ENCODE peak calls at places on chromosomes 2 and 18, in five cellular contexts. E is fibroblast of mammary gland, T is AG08396, J is A549, W is amniotic stem cell. F is an unnamed sample.
A peak's percentile ranks its signal among the peaks of the same experiment; 100 is the strongest.

GRCh38 chr2:110978871-110979833 is 141.6 kb upstream of the BCL2L11 start:
- DNase-seq in E (no peak), T (no peak), J (no peak), W (no peak), F (no peak)

GRCh38 chr2:46534589-46534988 is 55.2 kb downstream of the TMEM247 start:
- DNase-seq in E (no peak), T (no peak), J (no peak), W (no peak), F (no peak)

GRCh38 chr2:156339110-156339847 is 6.8 kb upstream of the NR4A2 start:
- DNase-seq in E (no peak), T (no peak), J (no peak), W (no peak), F (no peak)

GRCh38 chr2:153403937-153404336 is 74.6 kb downstream of the RPRM start:
- DNase-seq in E (no peak), T (no peak), J (no peak), W (no peak), F (peak; percentile 20)

GRCh38 chr2:190093793-190094192 is 31.3 kb upstream of the MSTN start:
- DNase-seq in E (peak; percentile 84), T (no peak), J (no peak), W (no peak), F (no peak)

GRCh38 chr18:66222174-66222573 is 381.7 kb downstream of the CDH19 start:
- DNase-seq in E (no peak), T (no peak), J (no peak), W (no peak), F (no peak)

GRCh38 chr2:66441651-66442365 is 6.9 kb downstream of the MEIS1 start:
- DNase-seq in E (peak; percentile 42), T (no peak), J (no peak), W (no peak), F (no peak)

GRCh38 chr2:127740665-127741287 is 39.5 kb downstream of the SFT2D3 start:
- DNase-seq in E (no peak), T (no peak), J (no peak), W (no peak), F (no peak)

GRCh38 chr2:126482582-126483464 is 173.1 kb upstream of the GYPC start:
- DNase-seq in E (no peak), T (no peak), J (no peak), W (no peak), F (peak; percentile 7)

GRCh38 chr18:53796042-53796729 is 428.3 kb downstream of the MBD2 start:
- DNase-seq in E (peak; percentile 97), T (peak; percentile 2), J (no peak), W (peak; percentile 38), F (no peak)

GRCh38 chr2:230956827-230957755 is 32.0 kb upstream of the GPR55 start:
- DNase-seq in E (peak; percentile 69), T (peak; percentile 79), J (peak; percentile 73), W (peak; percentile 28), F (peak; percentile 35)

GRCh38 chr2:15745907-15746306 is 154.2 kb downstream of the DDX1 start:
- DNase-seq in E (no peak), T (no peak), J (no peak), W (no peak), F (no peak)

GRCh38 chr2:216299130-216299529 is 73.2 kb downstream of the MARCHF4 start:
- DNase-seq in E (no peak), T (no peak), J (no peak), W (no peak), F (no peak)

GRCh38 chr2:207113403-207113802 is 52.3 kb downstream of the KLF7 start:
- DNase-seq in E (no peak), T (no peak), J (no peak), W (no peak), F (no peak)

GRCh38 chr2:120985997-120986651 is 250.5 kb downstream of the GLI2 start:
- DNase-seq in E (no peak), T (no peak), J (no peak), W (no peak), F (no peak)

GRCh38 chr2:127102464-127103242 is 4.3 kb downstream of the BIN1 start:
- DNase-seq in E (no peak), T (no peak), J (no peak), W (no peak), F (no peak)

GRCh38 chr2:145957929-145958328 is 1438.0 kb upstream of the ZEB2 start:
- DNase-seq in E (peak; percentile 81), T (no peak), J (no peak), W (no peak), F (no peak)

GRCh38 chr18:21991081-21991534 is 178.3 kb upstream of the GATA6 start:
- DNase-seq in E (no peak), T (no peak), J (no peak), W (no peak), F (peak; percentile 37)

GRCh38 chr2:214607051-214607450 is 196.2 kb downstream of the VWC2L start:
- DNase-seq in E (no peak), T (no peak), J (no peak), W (no peak), F (no peak)

GRCh38 chr2:151878655-151879563 is 50.7 kb upstream of the ARL5A start:
- DNase-seq in E (peak; percentile 41), T (no peak), J (no peak), W (no peak), F (no peak)

GRCh38 chr2:233386382-233387041 is 32.2 kb downstream of the DGKD start:
- DNase-seq in E (peak; percentile 70), T (peak; percentile 39), J (peak; percentile 38), W (no peak), F (no peak)

GRCh38 chr2:59786684-59787083 is 766.8 kb downstream of the BCL11A start:
- DNase-seq in E (no peak), T (no peak), J (no peak), W (no peak), F (no peak)

GRCh38 chr18:58512161-58512581 is 116.7 kb downstream of the ALPK2 start:
- DNase-seq in E (no peak), T (no peak), J (no peak), W (no peak), F (no peak)

GRCh38 chr2:134258684-134259408 is 5.0 kb downstream of the MGAT5 start:
- DNase-seq in E (no peak), T (no peak), J (no peak), W (no peak), F (no peak)

GRCh38 chr2:188473306-188473705 is 181.6 kb downstream of the GULP1 start:
- DNase-seq in E (no peak), T (no peak), J (no peak), W (no peak), F (no peak)

GRCh38 chr18:48742304-48742703 is 203.5 kb downstream of the CTIF start:
- DNase-seq in E (no peak), T (no peak), J (no peak), W (no peak), F (no peak)

GRCh38 chr2:53512071-53512841 is 255.3 kb upstream of the CHAC2 start:
- DNase-seq in E (peak; percentile 35), T (peak; percentile 43), J (no peak), W (no peak), F (no peak)

GRCh38 chr2:218500501-218501060 is 67.6 kb downstream of the USP37 start:
- DNase-seq in E (no peak), T (no peak), J (no peak), W (no peak), F (no peak)

GRCh38 chr18:21300035-21300434 is 58.0 kb downstream of the GREB1L start:
- DNase-seq in E (no peak), T (no peak), J (no peak), W (no peak), F (no peak)

GRCh38 chr2:205188516-205189138 is 493.7 kb upstream of the NRP2 start:
- DNase-seq in E (peak; percentile 86), T (peak; percentile 41), J (no peak), W (no peak), F (no peak)

GRCh38 chr2:16055848-16056580 is 115.7 kb downstream of the MYCN start:
- DNase-seq in E (no peak), T (no peak), J (no peak), W (no peak), F (no peak)

GRCh38 chr2:33313039-33313438 is 163.4 kb upstream of the RASGRP3 start:
- DNase-seq in E (no peak), T (no peak), J (no peak), W (no peak), F (no peak)

F was measured in T47D.